ENCODE peak calls at places on chromosome 6, in four cellular contexts. G, O, J and E are unnamed samples.

GRCh38 chr6:2055914-2056313 is 189.5 kb downstream of the GMDS start:
- DNase-seq in G (no peak), O (no peak), J (peak), E (no peak)

GRCh38 chr6:138652824-138653223 is 120.7 kb upstream of the CCDC28A start:
- DNase-seq in G (no peak), O (no peak), J (no peak), E (no peak)

GRCh38 chr6:167512926-167513325 is 188.0 kb downstream of the TTLL2 start:
- DNase-seq in G (no peak), O (no peak), J (no peak), E (no peak)

GRCh38 chr6:105896052-105896820 is 189.9 kb upstream of the PRDM1 start:
- DNase-seq in G (no peak), O (no peak), J (no peak), E (no peak)

GRCh38 chr6:130831598-130831997 is 4.4 kb downstream of the SMLR1 start:
- DNase-seq in G (no peak), O (no peak), J (no peak), E (no peak)

GRCh38 chr6:112806163-112806900 is 459.2 kb downstream of the RFPL4B start:
- DNase-seq in G (no peak), O (no peak), J (peak), E (no peak)

GRCh38 chr6:29626948-29627761 is 5.8 kb downstream of the GABBR1 start:
- DNase-seq in G (no peak), O (no peak), J (no peak), E (peak)

GRCh38 chr6:139161817-139162284 is 27.0 kb downstream of the HECA start:
- DNase-seq in G (no peak), O (no peak), J (no peak), E (no peak)

GRCh38 chr6:25016311-25016710 is 80.6 kb upstream of the RIPOR2 start:
- DNase-seq in G (no peak), O (no peak), J (peak), E (no peak)

GRCh38 chr6:100512203-100512862 is 47.6 kb upstream of the SIM1 start:
- DNase-seq in G (no peak), O (peak), J (peak), E (no peak)